ENCODE peak calls at places on chromosomes 5 and 9, in five cellular contexts. S, Q, O, J and N are unnamed samples. For H3K4me1, the result is how much of the 10 kb centered on the place peaks cover.

GRCh38 chr5:35789732-35790461 is 66.8 kb upstream of the IL7R start:
- DNase-seq in S (no peak), Q (no peak), O (no peak), J (no peak), N (no peak)

GRCh38 chr5:75089137-75089536 is 36.8 kb upstream of the GCNT4 start:
- DNase-seq in S (no peak), Q (no peak), O (no peak), J (no peak), N (no peak)

GRCh38 chr5:172887735-172888134 is 53.7 kb downstream of the ERGIC1 start:
- DNase-seq in S (peak), Q (no peak), O (no peak), J (no peak), N (no peak)

GRCh38 chr9:115369322-115369957 is 251.5 kb upstream of the TNC start:
- DNase-seq in S (no peak), Q (no peak), O (no peak), J (peak), N (peak)

GRCh38 chr9:88477300-88477751 is 57.7 kb upstream of the NXNL2 start:
- DNase-seq in S (no peak), Q (no peak), O (no peak), J (no peak), N (no peak)

GRCh38 chr9:13478235-13478634 is 198.7 kb upstream of the MPDZ start:
- DNase-seq in S (no peak), Q (no peak), O (no peak), J (no peak), N (no peak)

GRCh38 chr5:60024104-60024503 is 130.6 kb upstream of the PDE4D start:
- DNase-seq in S (no peak), Q (no peak), O (no peak), J (no peak), N (no peak)

GRCh38 chr9:114844766-114845165 is 38.9 kb upstream of the TNFSF15 start:
- DNase-seq in S (no peak), Q (no peak), O (no peak), J (no peak), N (no peak)

GRCh38 chr9:87401681-87402080 is 96.0 kb upstream of the DAPK1 start:
- DNase-seq in S (no peak), Q (no peak), O (no peak), J (no peak), N (no peak)

GRCh38 chr9:127761491-127761904 is 17.0 kb downstream of the SH2D3C start:
- DNase-seq in S (no peak), Q (no peak), O (no peak), J (peak), N (no peak)

GRCh38 chr5:148746826-148747535 is 79.4 kb upstream of the ADRB2 start:
- DNase-seq in S (no peak), Q (no peak), O (no peak), J (no peak), N (no peak)

GRCh38 chr5:139141841-139142240 is 56.3 kb downstream of the SIL1 start:
- DNase-seq in S (peak), Q (no peak), O (peak), J (no peak), N (peak)

GRCh38 chr5:126129431-126129830 is 293.8 kb upstream of the GRAMD2B start:
- DNase-seq in S (no peak), Q (no peak), O (no peak), J (no peak), N (no peak)

GRCh38 chr5:6792911-6793451 is 79.7 kb downstream of the TENT4A start:
- DNase-seq in S (no peak), Q (no peak), O (no peak), J (no peak), N (no peak)

GRCh38 chr9:129458155-129458661 is 162.7 kb downstream of the C9orf50 start:
- DNase-seq in S (peak), Q (peak), O (no peak), J (no peak), N (peak)

GRCh38 chr9:223167-223566 is 8.5 kb downstream of the DOCK8 start:
- DNase-seq in S (no peak), Q (no peak), O (no peak), J (no peak), N (no peak)

GRCh38 chr9:13956107-13956506 is 357.8 kb downstream of the NFIB start:
- DNase-seq in S (no peak), Q (no peak), O (no peak), J (no peak), N (no peak)

GRCh38 chr9:129617167-129617566 is 3.7 kb downstream of the C9orf50 start:
- DNase-seq in S (no peak), Q (no peak), O (no peak), J (no peak), N (no peak)

GRCh38 chr9:79824265-79824664 is 252.5 kb downstream of the TLE4 start:
- DNase-seq in S (no peak), Q (no peak), O (no peak), J (no peak), N (no peak)

GRCh38 chr9:135906291-135907005 is 898 bp downstream of the CAMSAP1 start:
- DNase-seq in S (peak), Q (no peak), O (no peak), J (peak), N (no peak)

GRCh38 chr9:72907421-72907820 is 45.4 kb downstream of the ALDH1A1 start:
- DNase-seq in S (no peak), Q (no peak), O (no peak), J (no peak), N (no peak)

GRCh38 chr9:121222524-121223171 is 21.0 kb upstream of the RAB14 start:
- DNase-seq in S (no peak), Q (no peak), O (no peak), J (peak), N (no peak)

GRCh38 chr5:101977729-101978345 is 318.2 kb downstream of the SLCO4C1 start:
- DNase-seq in S (no peak), Q (no peak), O (no peak), J (peak), N (no peak)

GRCh38 chr9:36210722-36211121 is 20.0 kb downstream of the CLTA start:
- DNase-seq in S (no peak), Q (no peak), O (no peak), J (no peak), N (no peak)

GRCh38 chr5:154320690-154321089 is 125.1 kb upstream of the SAP30L start:
- DNase-seq in S (no peak), Q (no peak), O (peak), J (no peak), N (no peak)

GRCh38 chr9:36839131-36839885 is 194.8 kb downstream of the PAX5 start:
- DNase-seq in S (no peak), Q (no peak), O (no peak), J (no peak), N (no peak)

GRCh38 chr5:122473138-122473843 is 161.3 kb downstream of the SNCAIP start:
- DNase-seq in S (no peak), Q (no peak), O (no peak), J (no peak), N (no peak)

GRCh38 chr5:41695920-41696582 is 174.2 kb downstream of the OXCT1 start:
- DNase-seq in S (no peak), Q (no peak), O (no peak), J (no peak), N (no peak)

GRCh38 chr9:136539427-136540412 is 6.1 kb downstream of the NOTCH1 start:
- DNase-seq in S (peak), Q (peak), O (peak), J (no peak), N (peak)

GRCh38 chr5:26482817-26483375 is 555.5 kb downstream of the CDH9 start:
- DNase-seq in S (no peak), Q (peak), O (no peak), J (peak), N (no peak)

GRCh38 chr9:129113645-129114304 is 2.6 kb downstream of the PTPA start:
- DNase-seq in S (no peak), Q (no peak), O (no peak), J (no peak), N (no peak)

GRCh38 chr5:168585119-168585912 is 6.1 kb upstream of the PANK3 start:
- DNase-seq in S (no peak), Q (no peak), O (no peak), J (peak), N (no peak)

GRCh38 chr5:83470516-83470915 is 1.0 kb upstream of the VCAN start:
- DNase-seq in S (no peak), Q (no peak), O (no peak), J (no peak), N (no peak)

GRCh38 chr5:83464261-83464660 is 7.3 kb upstream of the VCAN start:
- DNase-seq in S (no peak), Q (no peak), O (no peak), J (no peak), N (no peak)

GRCh38 chr5:83470920-83471404 is 582 bp upstream of the VCAN start:
- DNase-seq in S (no peak), Q (peak), O (no peak), J (peak), N (no peak)

GRCh38 chr5:83469075-83469474 is 2.5 kb upstream of the VCAN start:
- DNase-seq in S (no peak), Q (no peak), O (no peak), J (peak), N (no peak)

GRCh38 chr5:83467315-83468044 is 4.1 kb upstream of the VCAN start:
- DNase-seq in S (peak), Q (peak), O (no peak), J (no peak), N (peak)
- TF ChIP-seq CTCF in S (no peak), Q (no peak), O (no peak), J (peak), N (no peak)

GRCh38 chr5:76675364-76675763 is 40.6 kb upstream of the F2R start:
- DNase-seq in S (no peak), Q (no peak), O (no peak), J (no peak), N (no peak)
- H3K4me1 ChIP-seq in S (under half), Q (under half), O (under half), J (under half), N (under half)

GRCh38 chr5:95771892-95772291 is 40.8 kb downstream of the RHOBTB3 start:
- DNase-seq in S (no peak), Q (no peak), O (no peak), J (no peak), N (no peak)
- H3K27ac ChIP-seq in S (no peak), Q (no peak), O (peak), J (no peak), N (peak)

DNA sequence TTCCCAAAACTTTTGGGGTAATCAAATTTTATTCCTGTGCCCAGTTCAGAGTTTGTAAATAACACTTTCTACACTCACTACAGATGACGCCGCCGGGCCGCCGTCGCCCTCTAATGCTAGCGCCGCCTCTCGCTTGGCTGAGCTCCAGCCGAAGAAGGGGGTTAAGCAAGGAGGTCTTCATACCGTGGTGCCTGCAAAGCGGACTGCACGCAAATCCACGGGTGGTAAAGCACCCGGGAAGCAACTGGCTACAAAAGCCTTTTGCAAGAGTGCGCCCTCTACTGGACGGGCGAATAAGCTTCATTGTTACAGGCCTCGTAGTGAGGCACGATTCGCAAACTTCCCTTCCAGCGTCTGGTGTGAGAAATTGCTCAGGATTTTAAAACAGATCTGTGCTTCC is 280.4 kb downstream of the MEF2C start:
- DNase-seq in S (no peak), Q (no peak), O (no peak), J (no peak), N (no peak)
- TF ChIP-seq CTCF in S (no peak), Q (no peak), O (no peak), J (peak), N (no peak)

GRCh38 chr9:20390400-20390799 is 231.9 kb downstream of the MLLT3 start:
- DNase-seq in S (no peak), Q (no peak), O (no peak), J (no peak), N (no peak)

GRCh38 chr9:20384642-20385041 is 237.7 kb downstream of the MLLT3 start:
- DNase-seq in S (no peak), Q (no peak), O (no peak), J (no peak), N (no peak)

GRCh38 chr9:20382460-20383071 is 239.7 kb downstream of the MLLT3 start:
- DNase-seq in S (no peak), Q (no peak), O (no peak), J (no peak), N (no peak)

GRCh38 chr9:20391208-20391607 is 231.1 kb downstream of the MLLT3 start:
- DNase-seq in S (no peak), Q (no peak), O (no peak), J (no peak), N (no peak)

DNA sequence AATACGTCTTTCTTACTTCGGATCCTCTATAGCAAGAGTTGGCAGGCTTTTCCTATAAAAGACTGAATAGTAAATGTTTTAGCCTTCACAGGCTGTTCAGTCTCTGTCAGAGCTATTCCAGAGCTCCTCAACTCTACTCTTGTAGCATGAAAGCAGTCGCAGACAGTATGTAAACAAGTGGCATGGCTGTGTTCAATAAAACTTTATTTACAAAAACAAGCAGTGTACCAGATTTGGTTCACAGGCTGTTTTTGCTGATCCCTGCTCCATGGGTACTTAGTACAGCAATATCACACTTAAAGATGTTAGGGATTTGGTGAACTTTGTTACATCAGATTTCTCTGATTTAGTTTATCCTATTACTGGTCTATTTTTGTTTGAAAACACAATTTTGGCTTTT is 235.2 kb downstream of the MLLT3 start:
- DNase-seq in S (no peak), Q (no peak), O (no peak), J (no peak), N (no peak)
- H3K4me1 ChIP-seq in S (under half), Q (under half), O (under half), J (under half), N (under half)

DNA sequence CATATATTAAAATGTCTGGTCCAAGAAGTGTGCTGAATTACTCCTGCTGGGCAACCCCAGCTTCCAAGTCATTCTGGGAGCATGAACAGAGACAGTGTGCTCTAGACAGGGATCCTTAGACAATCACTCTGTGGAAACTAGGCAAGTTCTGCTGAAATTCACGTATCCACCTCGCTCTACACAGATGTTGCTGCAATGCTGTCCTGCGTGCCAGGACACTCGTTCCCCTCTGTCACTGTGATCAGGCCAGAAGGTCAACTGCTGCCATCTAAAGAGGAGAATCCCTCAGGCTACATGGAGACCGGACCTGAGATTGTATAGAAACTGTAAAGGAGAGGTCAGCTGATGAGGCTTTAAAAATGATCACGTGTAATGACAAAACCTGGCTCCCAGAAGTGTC is 80.1 kb downstream of the PRRT1B start:
- DNase-seq in S (no peak), Q (no peak), O (no peak), J (no peak), N (no peak)
- H3K27ac ChIP-seq in S (no peak), Q (no peak), O (peak), J (peak), N (peak)

DNA sequence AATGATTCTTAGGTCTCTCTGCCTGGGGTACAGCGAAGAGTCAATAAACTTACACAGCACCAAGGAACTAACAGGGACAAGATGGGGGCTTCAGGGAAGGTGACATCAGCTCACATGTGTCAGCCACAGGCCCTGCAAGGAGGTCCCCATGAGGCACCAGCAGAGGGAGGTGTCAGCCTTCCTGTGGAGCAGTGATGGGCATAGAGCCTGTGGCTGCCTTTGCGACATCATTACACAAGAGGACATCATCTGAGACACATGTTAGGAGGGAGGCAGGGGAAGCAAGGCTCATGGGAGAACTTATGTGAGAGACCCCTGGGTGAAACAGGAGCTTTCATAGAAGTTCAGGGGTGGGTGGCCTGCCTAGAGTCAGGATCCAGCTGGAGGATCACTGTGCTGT is 389.6 kb downstream of the SEMA5A start:
- DNase-seq in S (no peak), Q (peak), O (no peak), J (peak), N (peak)
- TF ChIP-seq CTCF in S (no peak), Q (peak), O (peak), J (peak), N (peak)

GRCh38 chr9:91726406-91727100 is 223.5 kb downstream of the ROR2 start:
- DNase-seq in S (no peak), Q (no peak), O (no peak), J (no peak), N (no peak)

GRCh38 chr9:91725651-91726050 is 224.4 kb downstream of the ROR2 start:
- DNase-seq in S (no peak), Q (no peak), O (no peak), J (no peak), N (no peak)

GRCh38 chr9:91729558-91729842 is 220.5 kb downstream of the ROR2 start:
- DNase-seq in S (no peak), Q (no peak), O (no peak), J (no peak), N (no peak)

GRCh38 chr9:91727972-91728371 is 222.1 kb downstream of the ROR2 start:
- DNase-seq in S (no peak), Q (no peak), O (no peak), J (no peak), N (no peak)

DNA sequence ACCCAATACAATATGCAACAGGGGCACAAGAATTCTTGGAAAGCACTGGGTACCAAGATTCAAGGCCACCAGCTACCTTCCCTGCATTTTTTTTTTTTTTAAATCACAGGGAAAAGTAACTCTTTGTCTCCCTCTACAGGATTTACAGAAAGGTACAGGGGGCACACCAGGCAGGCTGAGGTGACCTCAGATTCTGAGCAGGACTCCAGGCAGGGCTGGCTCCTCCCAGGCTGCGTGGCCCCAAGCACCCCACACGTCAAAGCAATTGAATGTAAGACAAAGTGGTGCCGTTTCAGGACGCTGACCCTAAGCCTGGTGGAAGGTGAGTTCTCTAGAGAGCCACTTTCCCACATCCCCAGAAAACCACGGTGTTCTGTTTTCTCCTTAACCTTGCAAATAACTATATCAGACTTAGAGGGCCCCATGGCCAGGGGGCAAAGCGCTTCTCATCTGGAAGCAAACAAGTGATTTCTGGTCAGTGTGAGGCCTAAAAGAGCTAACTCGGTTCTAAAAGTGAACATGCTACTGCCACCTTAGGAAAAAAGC is 222.6 kb downstream of the ROR2 start:
- DNase-seq in S (no peak), Q (no peak), O (no peak), J (peak), N (no peak)
- H3K4me1 ChIP-seq in S (under half), Q (under half), O (under half), J (under half), N (under half)

DNA sequence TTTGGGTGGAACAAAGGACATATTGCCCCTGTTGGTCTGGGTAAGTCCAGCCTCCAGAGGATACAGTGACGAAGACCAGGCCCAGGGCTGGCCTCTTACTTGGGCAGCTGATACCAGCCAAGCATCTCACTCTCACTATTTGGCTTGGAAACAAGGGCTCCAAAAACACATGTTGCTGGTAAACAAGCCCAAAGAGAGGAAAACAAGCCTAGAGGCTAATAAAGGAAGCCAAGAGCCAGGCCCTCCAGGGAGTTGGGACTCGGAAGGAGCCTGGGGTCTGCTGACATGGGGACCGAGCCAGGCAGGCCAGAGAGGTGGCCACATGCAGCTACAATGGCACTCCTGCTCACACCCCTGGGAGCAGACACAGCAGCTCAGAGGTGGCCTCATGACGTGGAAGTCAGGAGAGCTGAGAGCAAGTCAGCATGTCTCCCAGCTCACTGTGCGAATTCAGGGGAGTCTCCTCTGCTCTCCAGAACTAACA is 5.7 kb downstream of the SPARC start:
- DNase-seq in S (peak), Q (peak), O (no peak), J (no peak), N (no peak)
- H3K27ac ChIP-seq in S (peak), Q (peak), O (peak), J (peak), N (peak)